ENCODE peak calls at places on chromosomes 6 and 20, in four cellular contexts. U is K562, F is GM12891, B is GM12878. A is an unnamed sample.

GRCh38 chr6:36127462-36128016 is 2.8 kb upstream of the MAPK13 start:
- DNase-seq in U (peak), F (no peak), B (no peak), A (no peak)

GRCh38 chr6:41638002-41638800 is at the start of gene MDFI:
- DNase-seq in U (no peak), F (no peak), B (no peak), A (no peak)

GRCh38 chr6:52502306-52503029 is 74.4 kb downstream of the TRAM2 start:
- DNase-seq in U (no peak), F (no peak), B (no peak), A (no peak)

GRCh38 chr6:37624606-37625574 is 72.8 kb downstream of the MDGA1 start:
- DNase-seq in U (peak), F (no peak), B (no peak), A (no peak)

GRCh38 chr20:49508435-49509199 is 26.1 kb upstream of the KCNB1 start:
- DNase-seq in U (peak), F (peak), B (peak), A (peak)

GRCh38 chr20:371755-372542 is 8.6 kb upstream of the TRIB3 start:
- DNase-seq in U (peak), F (no peak), B (no peak), A (peak)

GRCh38 chr20:38673731-38674177 is 50.5 kb upstream of the SLC32A1 start:
- DNase-seq in U (peak), F (no peak), B (no peak), A (no peak)

GRCh38 chr6:41334482-41335023 is 855 bp upstream of the NCR2 start:
- DNase-seq in U (peak), F (no peak), B (no peak), A (no peak)

GRCh38 chr6:114049367-114049966 is 78.5 kb upstream of the HDAC2 start:
- DNase-seq in U (no peak), F (no peak), B (no peak), A (no peak)

GRCh38 chr6:1747531-1747930 is 137.8 kb downstream of the FOXC1 start:
- DNase-seq in U (no peak), F (no peak), B (no peak), A (no peak)

GRCh38 chr6:40982917-40983316 is 56.1 kb downstream of the UNC5CL start:
- DNase-seq in U (no peak), F (no peak), B (no peak), A (no peak)

GRCh38 chr6:113276631-113277030 is 580.5 kb upstream of the MARCKS start:
- DNase-seq in U (no peak), F (no peak), B (no peak), A (no peak)

GRCh38 chr20:61650912-61651733 is 399.1 kb downstream of the CDH4 start:
- DNase-seq in U (no peak), F (no peak), B (no peak), A (no peak)

GRCh38 chr6:46993846-46994245 is 48.3 kb downstream of the ADGRF1 start:
- DNase-seq in U (no peak), F (no peak), B (no peak), A (no peak)

GRCh38 chr6:37021356-37022129 is 16.1 kb downstream of the FGD2 start:
- DNase-seq in U (no peak), F (no peak), B (no peak), A (peak)

GRCh38 chr6:159801935-159802334 is 1.9 kb downstream of the PNLDC1 start:
- DNase-seq in U (no peak), F (no peak), B (no peak), A (peak)

GRCh38 chr20:8664778-8665177 is 404.1 kb upstream of the PLCB4 start:
- DNase-seq in U (no peak), F (no peak), B (no peak), A (no peak)

GRCh38 chr6:120627612-120628011 is 706.7 kb downstream of the TBC1D32 start:
- DNase-seq in U (no peak), F (no peak), B (no peak), A (no peak)

GRCh38 chr6:7378629-7379218 is 10.8 kb downstream of the CAGE1 start:
- DNase-seq in U (no peak), F (no peak), B (no peak), A (no peak)

GRCh38 chr6:135018057-135018456 is 36.6 kb downstream of the HBS1L start:
- DNase-seq in U (no peak), F (no peak), B (no peak), A (no peak)

GRCh38 chr20:8215516-8215915 is 83.5 kb downstream of the PLCB1 start:
- DNase-seq in U (no peak), F (no peak), B (no peak), A (no peak)

GRCh38 chr6:114403858-114404257 is 61.0 kb upstream of the HS3ST5 start:
- DNase-seq in U (no peak), F (no peak), B (no peak), A (no peak)

GRCh38 chr6:134146268-134147032 is 94.0 kb upstream of the SLC2A12 start:
- DNase-seq in U (no peak), F (no peak), B (no peak), A (no peak)

GRCh38 chr20:15278041-15278440 is 940.6 kb upstream of the FLRT3 start:
- DNase-seq in U (no peak), F (no peak), B (no peak), A (no peak)

GRCh38 chr6:108134213-108134973 is 31.4 kb upstream of the NR2E1 start:
- DNase-seq in U (no peak), F (no peak), B (no peak), A (no peak)

GRCh38 chr6:25916789-25917490 is 13.6 kb downstream of the SLC17A2 start:
- DNase-seq in U (no peak), F (no peak), B (no peak), A (no peak)

GRCh38 chr20:46965477-46965876 is 70.8 kb downstream of the EYA2 start:
- DNase-seq in U (no peak), F (no peak), B (no peak), A (no peak)
- TF ChIP-seq SPI1 in U (no peak), F (no peak), B (no peak), A (no peak)

DNA sequence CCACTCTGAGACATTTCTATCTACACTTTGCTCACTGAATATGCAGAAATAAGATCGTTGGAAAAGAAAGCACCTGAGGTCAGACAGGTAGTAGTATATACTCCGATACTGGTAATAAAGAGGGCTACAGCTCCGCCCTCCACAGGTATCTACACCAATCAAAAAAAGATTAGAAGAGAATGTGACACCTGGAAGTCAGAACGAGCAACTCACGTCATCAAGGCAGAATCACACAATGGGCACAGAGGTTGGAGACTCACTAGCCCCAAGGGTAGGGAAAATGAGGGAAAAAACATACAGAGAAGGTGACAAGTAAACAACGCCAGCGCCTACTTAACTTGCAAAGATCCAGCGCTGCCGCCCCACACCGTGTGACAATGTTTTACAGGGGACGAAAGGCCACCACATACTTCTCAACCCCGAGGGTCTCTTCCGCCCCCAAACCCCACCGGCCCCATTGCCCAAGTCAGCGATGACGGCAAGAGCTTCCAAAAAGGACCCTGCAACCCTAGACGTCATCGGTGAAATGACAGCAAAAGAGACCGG is 656 bp downstream of the LMBRD1 start:
- DNase-seq in U (no peak), F (no peak), B (no peak), A (peak)
- TF ChIP-seq SPI1 in U (no peak), F (no peak), B (no peak), A (no peak)

GRCh38 chr6:4336084-4336483 is 200.7 kb upstream of the ECI2 start:
- DNase-seq in U (no peak), F (no peak), B (no peak), A (no peak)

GRCh38 chr6:4340544-4340943 is 205.2 kb upstream of the ECI2 start:
- DNase-seq in U (no peak), F (no peak), B (no peak), A (no peak)

GRCh38 chr6:4338884-4339283 is 203.5 kb upstream of the ECI2 start:
- DNase-seq in U (no peak), F (no peak), B (no peak), A (no peak)

GRCh38 chr6:4341078-4341797 is 205.9 kb upstream of the ECI2 start:
- DNase-seq in U (no peak), F (no peak), B (no peak), A (no peak)

DNA sequence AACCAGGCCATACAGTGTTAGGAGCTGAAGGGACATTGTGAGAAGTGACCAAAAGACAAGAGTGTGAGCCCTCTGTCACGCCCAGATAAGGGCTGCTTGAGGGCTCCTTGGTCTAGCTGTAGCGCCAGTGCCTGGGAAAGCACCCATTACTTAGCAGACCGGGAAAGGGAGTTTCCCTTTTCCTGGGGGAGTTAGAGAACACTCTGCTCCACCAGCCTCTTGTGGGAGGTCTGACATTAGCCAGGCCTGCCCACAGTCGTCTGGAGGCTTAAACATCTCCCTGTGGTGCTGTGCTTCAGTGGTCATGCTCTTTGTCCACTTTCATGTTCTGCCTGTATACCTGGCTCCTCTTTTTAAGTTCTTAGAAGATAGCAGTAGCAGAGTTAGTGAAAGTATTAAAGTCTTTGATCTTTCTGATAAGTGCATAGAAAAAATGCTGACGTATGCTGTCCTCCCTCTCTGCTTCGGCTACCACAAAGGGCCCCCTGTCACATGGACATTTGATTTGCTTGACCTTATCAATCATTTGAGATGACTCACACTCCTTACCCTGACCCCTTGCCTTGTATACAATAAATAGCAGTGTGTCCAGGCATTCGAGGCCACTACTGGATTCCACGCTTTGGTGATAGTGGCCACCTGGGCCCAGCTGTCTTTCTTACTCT is 201.5 kb upstream of the ECI2 start:
- DNase-seq in U (no peak), F (no peak), B (no peak), A (no peak)
- TF ChIP-seq SPI1 in U (no peak), F (no peak), B (no peak), A (no peak)

DNA sequence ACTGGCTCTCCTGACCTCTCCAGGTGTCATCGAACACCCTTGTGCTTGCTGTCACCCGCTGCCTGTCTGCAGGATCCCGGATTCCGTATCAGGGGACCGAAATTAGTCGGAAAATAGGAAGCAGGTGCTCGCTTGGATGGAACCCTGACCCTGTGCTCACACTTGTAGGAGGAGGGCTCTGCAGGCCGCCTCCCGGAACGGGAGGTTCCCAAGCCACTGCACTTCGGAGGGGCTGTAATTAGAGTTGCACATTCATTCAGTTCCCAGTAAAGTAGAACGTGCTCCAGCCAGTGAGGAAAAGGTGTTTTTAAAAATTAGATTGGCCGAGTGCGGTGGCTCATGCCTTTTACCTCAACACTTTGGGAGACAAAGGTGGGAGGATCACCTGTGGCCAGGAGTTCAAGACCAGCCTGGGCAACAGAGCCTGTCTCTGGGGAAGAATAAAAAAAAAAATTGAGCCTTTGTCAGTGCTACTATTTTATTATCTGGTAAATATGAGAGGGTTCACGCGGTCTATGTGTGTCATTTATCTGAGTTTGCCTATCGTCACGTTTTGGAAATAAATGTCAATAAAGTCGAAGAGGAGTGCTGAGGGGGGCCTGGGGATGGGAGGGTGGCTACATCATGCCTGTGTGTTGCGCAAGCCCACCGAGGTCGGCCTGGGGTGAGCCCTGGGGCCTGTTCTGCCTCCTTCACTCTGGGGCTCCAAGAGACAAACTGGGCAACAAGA is 1.5 kb upstream of the GMEB2 start:
- DNase-seq in U (peak), F (no peak), B (peak), A (peak)
- TF ChIP-seq SPI1 in U (no peak), F (no peak), B (no peak), A (peak)

GRCh38 chr20:21574443-21574842 is 60.6 kb upstream of the NKX2-2 start:
- DNase-seq in U (no peak), F (no peak), B (no peak), A (no peak)
- TF ChIP-seq SPI1 in U (no peak), F (no peak), B (no peak), A (no peak)

A was measured in HL-60.